ENCODE peak calls at places on chromosomes 5 and 9, in nine cellular contexts. V is activated T-helper 9 cell treated with anti-CD3 and anti-CD28 coated beads, Interleukin-2, amount 50 U/mL, for 16 hours; A is HEK293T; Y is adipocyte; E is GM23338; T is stimulated activated CD8-positive, alpha-beta memory T cell treated with anti-CD3 and anti-CD28 coated beads, Interleukin-4, amount 100 ng/mL, for 48 hours; B is midbrain; Z is NCI-H1092; G is GM13977. X is an unnamed sample.

GRCh38 chr5:167623354-167623753 is 668.1 kb upstream of the WWC1 start:
- DNase-seq in T (no peak), V (no peak), Y (no peak), G (no peak), B (no peak), Z (no peak), E (no peak), A (no peak), X (no peak)

GRCh38 chr5:142012792-142013388 is at the start of gene GNPDA1:
- DNase-seq in Y (peak; percentile 92), V (peak; percentile 65), G (peak; percentile 85), A (peak; percentile 86), T (peak; percentile 78), Z (peak; percentile 27), E (peak; percentile 72), B (peak; percentile 79), X (peak; percentile 49)

GRCh38 chr9:27442464-27442863 is 81.6 kb upstream of the IFNK start:
- DNase-seq in B (no peak), T (no peak), G (no peak), V (no peak), E (no peak), A (no peak), Y (no peak), Z (no peak), X (no peak)

GRCh38 chr9:12776775-12777055 is 1.9 kb downstream of the LURAP1L start:
- DNase-seq in Y (peak; percentile 56), V (no peak), G (no peak), B (no peak), Z (no peak), T (no peak), E (no peak), A (no peak), X (no peak)

GRCh38 chr5:169641253-169641652 is 4.2 kb downstream of the DOCK2 start:
- DNase-seq in Y (peak; percentile 48), G (no peak), A (no peak), B (no peak), T (no peak), Z (no peak), E (peak; percentile 12), V (no peak), X (no peak)

GRCh38 chr5:126138475-126139005 is 284.7 kb upstream of the GRAMD2B start:
- DNase-seq in Y (peak; percentile 60), G (no peak), T (no peak), E (peak; percentile 21), B (no peak), A (no peak), V (no peak), Z (no peak), X (no peak)

GRCh38 chr5:123937230-123937629 is 425.3 kb downstream of the CSNK1G3 start:
- DNase-seq in Y (peak; percentile 82), V (no peak), G (no peak), T (no peak), Z (peak; percentile 0), E (peak; percentile 91), A (peak; percentile 46), B (peak; percentile 6), X (peak; percentile 72)

GRCh38 chr5:74326571-74327338 is 313.8 kb downstream of the ENC1 start:
- DNase-seq in B (no peak), A (peak; percentile 31), Y (peak; percentile 75), T (peak; percentile 79), G (peak; percentile 43), Z (no peak), V (peak; percentile 14), E (no peak), X (peak; percentile 87)

GRCh38 chr9:97985058-97985861 is 2.1 kb downstream of the ANP32B start:
- DNase-seq in A (peak; percentile 26), B (no peak), Y (peak; percentile 51), T (peak; percentile 62), G (peak; percentile 37), E (peak; percentile 47), Z (no peak), V (no peak), X (no peak)

GRCh38 chr5:59656351-59657254 is 236.9 kb downstream of the PDE4D start:
- DNase-seq in V (no peak), A (no peak), B (no peak), E (no peak), G (no peak), Z (no peak), T (no peak), Y (no peak), X (no peak)

GRCh38 chr9:29555452-29555851 is 1982.2 kb upstream of the C9orf72 start:
- DNase-seq in B (no peak), E (no peak), Z (no peak), A (no peak), G (no peak), T (no peak), V (no peak), Y (no peak), X (no peak)

GRCh38 chr9:89888677-89889076 is 283.9 kb downstream of the GADD45G start:
- DNase-seq in T (no peak), A (no peak), Z (no peak), B (no peak), G (no peak), Y (no peak), V (no peak), E (no peak), X (no peak)

GRCh38 chr5:119368238-119368630 is 12.4 kb downstream of the TNFAIP8 start:
- DNase-seq in A (no peak), Y (no peak), G (no peak), T (no peak), V (peak; percentile 40), Z (no peak), B (no peak), E (no peak), X (no peak)

GRCh38 chr5:27318701-27319100 is 280.3 kb upstream of the CDH9 start:
- DNase-seq in G (no peak), Z (no peak), B (no peak), V (no peak), Y (no peak), T (no peak), A (no peak), E (no peak), X (no peak)

GRCh38 chr5:168073311-168073710 is 218.1 kb upstream of the WWC1 start:
- DNase-seq in Z (no peak), V (no peak), T (no peak), B (no peak), Y (no peak), G (no peak), A (no peak), E (no peak), X (no peak)

X was measured in HCT116.